ENCODE peak calls at places on chromosomes 7 and 10, in eight cellular contexts. D is testis; X is HCT116; E is cardiac muscle cell; F is astrocyte; P is right lobe of liver; W is CD4-positive, CD25-positive, alpha-beta regulatory T cell; T is upper lobe of right lung. N is an unnamed sample. For H3K27me3, the result is how much of the 10 kb centered on the place peaks cover.

GRCh38 chr7:44073664-44074348 is 8.4 kb upstream of the PGAM2 start:
- DNase-seq in D (peak), X (no peak), E (no peak), F (peak), P (peak), W (peak), T (peak), N (no peak)

GRCh38 chr7:151518105-151518780 is 1.5 kb downstream of the RHEB start:
- DNase-seq in D (peak), X (no peak), E (peak), F (peak), P (peak), W (peak), T (peak), N (no peak)

GRCh38 chr7:15400440-15400839 is 161.4 kb downstream of the AGMO start:
- DNase-seq in D (no peak), X (no peak), E (no peak), F (no peak), P (no peak), W (no peak), T (no peak), N (no peak)

GRCh38 chr10:116084166-116084565 is 188.8 kb downstream of the GFRA1 start:
- DNase-seq in D (no peak), X (no peak), E (no peak), F (peak), P (no peak), W (no peak), T (no peak), N (no peak)

GRCh38 chr10:129058664-129059155 is 408.3 kb upstream of the MGMT start:
- DNase-seq in D (no peak), X (no peak), E (no peak), F (no peak), P (no peak), W (no peak), T (no peak), N (no peak)

GRCh38 chr10:110569736-110570135 is 2.2 kb downstream of the SMC3 start:
- DNase-seq in D (no peak), X (no peak), E (no peak), F (no peak), P (no peak), W (no peak), T (no peak), N (no peak)

GRCh38 chr7:43141091-43141490 is 28.6 kb downstream of the HECW1 start:
- DNase-seq in D (no peak), X (no peak), E (no peak), F (peak), P (no peak), W (no peak), T (no peak), N (no peak)

GRCh38 chr10:10294801-10295515 is 722.7 kb upstream of the CELF2 start:
- DNase-seq in D (no peak), X (no peak), E (no peak), F (no peak), P (no peak), W (no peak), T (no peak), N (no peak)

GRCh38 chr10:79002336-79002735 is 66.4 kb upstream of the ZMIZ1 start:
- DNase-seq in D (no peak), X (no peak), E (no peak), F (no peak), P (no peak), W (no peak), T (no peak), N (no peak)

GRCh38 chr7:44748948-44749731 is 493 bp downstream of the ZMIZ2 start:
- DNase-seq in D (peak), X (no peak), E (no peak), F (no peak), P (no peak), W (peak), T (no peak), N (no peak)

GRCh38 chr10:22103701-22104100 is 100.2 kb upstream of the DNAJC1 start:
- DNase-seq in D (no peak), X (peak), E (peak), F (no peak), P (no peak), W (peak), T (no peak), N (no peak)

GRCh38 chr10:24722676-24723385 is 856 bp downstream of the ARHGAP21 start:
- DNase-seq in D (peak), X (no peak), E (peak), F (no peak), P (peak), W (peak), T (peak), N (no peak)

GRCh38 chr7:7498881-7499280 is 36.8 kb downstream of the COL28A1 start:
- DNase-seq in D (no peak), X (no peak), E (no peak), F (no peak), P (no peak), W (no peak), T (no peak), N (no peak)

GRCh38 chr10:15585303-15585715 is 134.4 kb downstream of the ITGA8 start:
- DNase-seq in D (peak), X (peak), E (peak), F (no peak), P (peak), W (peak), T (peak), N (no peak)

GRCh38 chr7:141915565-141915964 is 634 bp upstream of the OR9A4 start:
- DNase-seq in D (no peak), X (no peak), E (no peak), F (no peak), P (no peak), W (no peak), T (no peak), N (no peak)

GRCh38 chr7:150738092-150739044 is 1.1 kb downstream of the GIMAP5 start:
- DNase-seq in D (no peak), X (peak), E (no peak), F (no peak), P (no peak), W (peak), T (no peak), N (no peak)

GRCh38 chr10:131102147-131102546 is 209.4 kb downstream of the TCERG1L start:
- DNase-seq in D (no peak), X (no peak), E (no peak), F (no peak), P (no peak), W (no peak), T (no peak), N (no peak)

GRCh38 chr10:78437407-78437768 is 403.7 kb downstream of the RPS24 start:
- DNase-seq in D (no peak), X (no peak), E (no peak), F (no peak), P (no peak), W (no peak), T (no peak), N (no peak)

GRCh38 chr7:48894574-48894973 is 29.8 kb upstream of the CDC14C start:
- DNase-seq in D (no peak), X (no peak), E (no peak), F (no peak), P (no peak), W (no peak), T (no peak), N (no peak)

GRCh38 chr7:97019710-97020109 is 4.9 kb downstream of the DLX5 start:
- DNase-seq in D (no peak), X (no peak), E (no peak), F (no peak), P (no peak), W (no peak), T (no peak), N (no peak)

GRCh38 chr7:97018775-97019535 is 5.7 kb downstream of the DLX5 start:
- DNase-seq in D (no peak), X (no peak), E (no peak), F (no peak), P (no peak), W (no peak), T (no peak), N (no peak)

GRCh38 chr7:97021443-97022261 is 3.0 kb downstream of the DLX5 start:
- DNase-seq in D (no peak), X (no peak), E (peak), F (no peak), P (no peak), W (no peak), T (no peak), N (no peak)

GRCh38 chr7:97022451-97023306 is 2.0 kb downstream of the DLX5 start:
- DNase-seq in D (no peak), X (no peak), E (no peak), F (no peak), P (no peak), W (no peak), T (no peak), N (no peak)

DNA sequence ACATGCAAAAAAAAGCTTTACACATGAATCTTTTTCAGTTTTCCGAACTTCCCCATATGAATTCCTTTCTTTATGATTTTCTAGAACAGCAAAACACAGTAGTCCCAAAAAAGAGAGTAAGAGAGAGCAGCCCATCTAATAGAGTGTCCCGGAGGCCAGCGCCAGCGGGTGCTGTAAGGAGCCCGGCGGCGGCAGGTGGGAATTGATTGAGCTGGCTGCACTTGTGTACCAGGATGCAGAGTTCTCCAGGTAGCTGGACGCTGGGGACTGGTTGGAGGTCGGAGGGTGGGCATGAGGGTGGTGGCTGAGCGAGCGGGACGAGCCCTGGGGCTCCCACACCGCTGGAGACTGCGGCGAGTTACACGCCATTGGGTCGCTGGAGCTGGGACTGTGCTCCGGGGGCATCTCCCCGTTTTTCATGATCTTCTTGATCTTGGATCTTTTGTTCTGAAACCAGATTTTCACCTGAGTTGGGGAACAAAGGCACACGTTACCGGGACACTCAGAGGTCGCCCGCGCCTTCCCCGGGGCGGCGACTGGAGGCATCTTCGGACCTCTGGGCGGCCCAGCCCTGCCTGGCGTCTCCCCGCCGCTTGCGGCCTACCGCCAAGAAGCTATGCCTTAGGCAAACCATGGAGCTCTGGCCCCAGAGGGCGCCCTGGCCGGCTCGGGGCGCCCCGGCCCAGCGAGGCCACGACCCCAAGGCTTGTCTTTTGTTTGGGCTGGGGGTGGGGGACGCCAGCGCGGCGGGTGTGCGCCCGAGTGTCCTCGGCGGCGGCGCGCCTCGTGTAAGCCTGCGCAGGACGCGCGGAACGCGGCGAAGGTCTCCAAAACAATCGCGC is 3.8 kb downstream of the DLX5 start:
- DNase-seq in D (no peak), X (no peak), E (no peak), F (no peak), P (no peak), W (no peak), T (no peak), N (no peak)
- H3K4me3 ChIP-seq in D (peak), X (no peak), E (peak), F (no peak), P (no peak), W (no peak), T (no peak), N (no peak)

GRCh38 chr10:34102917-34103506 is 712.1 kb downstream of the PARD3 start:
- DNase-seq in D (no peak), X (no peak), E (peak), F (no peak), P (no peak), W (no peak), T (no peak), N (peak)
- H3K27ac ChIP-seq in D (no peak), X (no peak), E (no peak), F (no peak), P (no peak), W (no peak), T (no peak), N (peak)

GRCh38 chr7:70696139-70696782 is 435.7 kb upstream of the GALNT17 start:
- DNase-seq in D (no peak), X (no peak), E (no peak), F (peak), P (no peak), W (no peak), T (no peak), N (no peak)
- H3K27me3 ChIP-seq in D (under half), X (under half), E (under half), F (under half), P (under half), W (under half), T (under half), N (under half)

GRCh38 chr7:128167791-128168666 is 73.0 kb upstream of the LEP start:
- DNase-seq in D (no peak), X (no peak), E (no peak), F (no peak), P (no peak), W (no peak), T (no peak), N (no peak)
- H3K4me3 ChIP-seq in D (peak), X (no peak), E (peak), F (no peak), P (no peak), W (no peak), T (peak), N (peak)

GRCh38 chr10:13718820-13719219 is 132.1 kb downstream of the PRPF18 start:
- DNase-seq in D (no peak), X (no peak), E (no peak), F (no peak), P (no peak), W (no peak), T (no peak), N (no peak)
- H3K27ac ChIP-seq in D (no peak), X (no peak), E (no peak), F (peak), P (peak), W (no peak), T (peak), N (peak)

N was measured in AG04450.